ENCODE peak calls at places on chromosomes 3 and 15, in eight cellular contexts. J is spleen, Y is H9, Z is SK-N-SH, R is GM23338, C is DND-41, G is cardiac muscle cell, D is body of pancreas. V is an unnamed sample. For H3K4me1, the result is how much of the 10 kb centered on the place peaks cover.

GRCh38 chr3:193850084-193850619 is 257.1 kb downstream of the OPA1 start:
- DNase-seq in J (no peak), Y (no peak), Z (no peak), R (no peak), C (no peak), G (no peak), D (no peak), V (no peak)

GRCh38 chr3:132083583-132084372 is 49.0 kb upstream of the CPNE4 start:
- DNase-seq in J (no peak), Y (peak), Z (no peak), R (peak), C (no peak), G (no peak), D (no peak), V (no peak)

GRCh38 chr15:71743861-71744382 is 66.4 kb upstream of the NR2E3 start:
- DNase-seq in J (no peak), Y (no peak), Z (peak), R (peak), C (peak), G (peak), D (peak), V (peak)

GRCh38 chr15:88987951-88988671 is 74.9 kb upstream of the MFGE8 start:
- DNase-seq in J (no peak), Y (peak), Z (no peak), R (peak), C (no peak), G (peak), D (no peak), V (no peak)

GRCh38 chr3:186406669-186407635 is 44.9 kb upstream of the DGKG start:
- DNase-seq in J (no peak), Y (no peak), Z (no peak), R (no peak), C (no peak), G (peak), D (peak), V (no peak)

GRCh38 chr3:133962879-133963278 is 66.8 kb downstream of the SLCO2A1 start:
- DNase-seq in J (no peak), Y (no peak), Z (no peak), R (no peak), C (no peak), G (no peak), D (no peak), V (no peak)

GRCh38 chr3:169699536-169700050 is 36.1 kb upstream of the MECOM start:
- DNase-seq in J (no peak), Y (no peak), Z (no peak), R (no peak), C (no peak), G (no peak), D (peak), V (peak)

GRCh38 chr15:74593122-74593521 is 22.5 kb upstream of the CLK3 start:
- DNase-seq in J (no peak), Y (no peak), Z (no peak), R (no peak), C (no peak), G (peak), D (no peak), V (no peak)

GRCh38 chr15:42735382-42736165 is 1.4 kb downstream of the CDAN1 start:
- DNase-seq in J (no peak), Y (no peak), Z (no peak), R (no peak), C (no peak), G (no peak), D (no peak), V (no peak)

GRCh38 chr15:89428246-89428645 is 68.1 kb downstream of the RHCG start:
- DNase-seq in J (no peak), Y (no peak), Z (no peak), R (no peak), C (no peak), G (no peak), D (no peak), V (no peak)

GRCh38 chr15:99504823-99505551 is 60.8 kb upstream of the MEF2A start:
- DNase-seq in J (peak), Y (no peak), Z (no peak), R (peak), C (no peak), G (no peak), D (no peak), V (no peak)

GRCh38 chr3:188397766-188398705 is 244.1 kb downstream of the LPP start:
- DNase-seq in J (peak), Y (no peak), Z (no peak), R (no peak), C (no peak), G (peak), D (no peak), V (no peak)

GRCh38 chr15:63157891-63158431 is 684 bp upstream of the RPS27L start:
- DNase-seq in J (no peak), Y (peak), Z (peak), R (peak), C (peak), G (peak), D (peak), V (peak)

GRCh38 chr3:148730676-148731075 is 33.0 kb downstream of the AGTR1 start:
- DNase-seq in J (no peak), Y (no peak), Z (no peak), R (peak), C (no peak), G (no peak), D (no peak), V (no peak)

GRCh38 chr3:21484323-21485154 is 266.5 kb downstream of the ZNF385D start:
- DNase-seq in J (no peak), Y (peak), Z (peak), R (peak), C (peak), G (peak), D (peak), V (peak)

GRCh38 chr3:188123170-188123920 is 30.6 kb upstream of the LPP start:
- DNase-seq in J (no peak), Y (no peak), Z (no peak), R (no peak), C (no peak), G (no peak), D (no peak), V (no peak)

GRCh38 chr3:177529716-177530335 is 332.5 kb upstream of the TBL1XR1 start:
- DNase-seq in J (no peak), Y (no peak), Z (no peak), R (no peak), C (no peak), G (no peak), D (no peak), V (no peak)
- H3K4me1 ChIP-seq in J (under half), Y (under half), Z (under half), R (under half), C (under half), G (under half), D (under half), V (under half)

DNA sequence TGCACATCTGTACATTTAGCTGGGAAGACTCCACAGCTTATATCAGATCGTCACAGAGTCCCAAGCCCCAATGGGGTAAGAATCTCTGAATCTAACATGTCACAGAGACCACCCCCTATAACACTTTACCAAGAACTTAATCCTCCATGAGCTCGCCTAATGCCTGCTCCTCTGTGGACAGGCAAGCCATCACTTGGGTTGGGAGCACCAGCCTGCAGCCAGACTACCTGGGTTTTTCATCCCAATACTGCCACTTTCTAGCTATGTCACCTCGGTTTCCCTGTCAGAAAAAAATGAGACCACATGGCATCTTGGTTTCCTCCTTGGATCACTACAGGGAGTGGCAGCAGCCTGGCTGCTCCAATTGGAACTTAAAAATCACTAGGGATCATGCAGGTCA is 277.9 kb upstream of the TLE3 start:
- DNase-seq in J (peak), Y (no peak), Z (no peak), R (no peak), C (no peak), G (no peak), D (no peak), V (no peak)
- H3K27ac ChIP-seq in J (no peak), Y (no peak), Z (peak), R (no peak), C (no peak), G (no peak), D (no peak), V (no peak)

GRCh38 chr3:152328841-152329240 is 60.1 kb downstream of the MBNL1 start:
- DNase-seq in J (no peak), Y (no peak), Z (no peak), R (no peak), C (no peak), G (no peak), D (no peak), V (no peak)
- H3K4me1 ChIP-seq in J (half or more), Y (under half), Z (under half), R (under half), C (under half), G (under half), D (under half), V (under half)

DNA sequence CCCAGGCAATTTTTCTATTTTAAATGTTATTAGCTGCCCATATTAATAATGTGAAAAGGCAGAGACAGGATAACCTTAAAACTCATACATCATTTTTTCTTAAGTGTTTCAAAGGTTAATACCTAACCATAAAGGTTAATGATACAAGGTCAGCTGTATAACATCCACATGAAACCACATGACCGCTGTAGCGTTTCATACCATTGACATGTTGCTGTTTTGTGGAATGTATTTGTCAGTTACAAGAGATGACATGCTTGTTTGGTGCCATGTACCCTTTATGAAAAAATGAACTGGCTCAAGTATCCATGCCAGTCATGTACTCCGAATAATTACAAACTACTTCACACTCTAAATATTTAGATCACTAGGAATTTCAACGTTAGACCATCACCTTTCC is 207.4 kb downstream of the FMN1 start:
- DNase-seq in J (no peak), Y (no peak), Z (no peak), R (no peak), C (no peak), G (no peak), D (no peak), V (no peak)
- H3K27ac ChIP-seq in J (no peak), Y (no peak), Z (no peak), R (no peak), C (no peak), G (no peak), D (no peak), V (no peak)

GRCh38 chr3:48474619-48475018 is 28.1 kb downstream of the ATRIP start:
- DNase-seq in J (peak), Y (peak), Z (peak), R (peak), C (no peak), G (no peak), D (no peak), V (no peak)

GRCh38 chr3:48472923-48473616 is 26.5 kb downstream of the ATRIP start:
- DNase-seq in J (peak), Y (peak), Z (peak), R (peak), C (peak), G (peak), D (peak), V (peak)

GRCh38 chr3:48470286-48470685 is 23.7 kb downstream of the ATRIP start:
- DNase-seq in J (peak), Y (no peak), Z (peak), R (no peak), C (no peak), G (no peak), D (no peak), V (peak)

GRCh38 chr3:48473617-48473952 is 27.0 kb downstream of the ATRIP start:
- DNase-seq in J (no peak), Y (no peak), Z (no peak), R (no peak), C (no peak), G (no peak), D (no peak), V (no peak)

DNA sequence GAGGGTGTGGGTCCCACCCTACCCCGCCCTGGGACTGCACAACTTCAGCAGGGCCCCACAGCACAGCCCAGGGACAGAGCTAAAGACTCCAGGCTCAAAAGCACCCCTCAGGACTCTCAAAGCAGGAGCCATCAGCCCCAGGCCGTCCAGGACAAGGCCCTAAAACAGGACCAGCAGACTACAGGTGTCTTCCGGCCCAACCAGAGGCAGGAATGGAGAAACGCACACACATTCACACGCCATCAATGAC is 26.1 kb downstream of the ATRIP start:
- DNase-seq in J (no peak), Y (no peak), Z (peak), R (peak), C (no peak), G (no peak), D (no peak), V (no peak)
- H3K4me1 ChIP-seq in J (half or more), Y (under half), Z (under half), R (under half), C (half or more), G (under half), D (half or more), V (under half)

DNA sequence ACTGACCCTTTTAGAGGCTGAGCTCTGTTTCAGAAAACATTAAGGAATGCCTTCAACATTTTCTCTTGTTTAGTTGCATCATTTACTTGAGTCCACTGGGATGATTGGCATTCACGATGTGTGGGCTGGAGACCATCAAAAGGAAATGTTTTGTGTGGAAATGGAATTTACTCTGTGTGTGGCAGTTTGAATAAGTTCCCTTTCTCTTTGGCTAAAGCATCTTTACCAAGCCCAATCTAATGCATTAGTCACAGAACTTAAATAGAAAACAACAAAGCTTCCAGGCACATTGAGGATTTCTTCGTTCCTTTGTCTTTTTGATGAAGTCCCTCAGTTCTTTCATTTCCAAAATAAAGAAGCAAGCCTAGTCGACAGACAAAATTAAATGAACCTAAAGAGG is 633.8 kb upstream of the TGFBR2 start:
- DNase-seq in J (no peak), Y (no peak), Z (no peak), R (peak), C (no peak), G (no peak), D (no peak), V (peak)
- H3K27ac ChIP-seq in J (no peak), Y (peak), Z (no peak), R (peak), C (no peak), G (no peak), D (no peak), V (peak)

GRCh38 chr3:98766924-98767323 is 3.8 kb downstream of the ST3GAL6 start:
- DNase-seq in J (no peak), Y (no peak), Z (no peak), R (no peak), C (no peak), G (no peak), D (no peak), V (no peak)
- H3K4me1 ChIP-seq in J (half or more), Y (under half), Z (under half), R (under half), C (under half), G (half or more), D (under half), V (under half)

GRCh38 chr3:48475188-48475587 is 28.7 kb downstream of the ATRIP start:
- DNase-seq in J (peak), Y (no peak), Z (no peak), R (peak), C (no peak), G (no peak), D (no peak), V (no peak)

GRCh38 chr3:48476426-48477053 is 27.4 kb downstream of the SHISA5 start:
- DNase-seq in J (peak), Y (no peak), Z (peak), R (no peak), C (no peak), G (no peak), D (no peak), V (no peak)

GRCh38 chr3:48477959-48478480 is 26.0 kb downstream of the SHISA5 start:
- DNase-seq in J (no peak), Y (no peak), Z (no peak), R (no peak), C (no peak), G (no peak), D (no peak), V (peak)

GRCh38 chr3:48478631-48479555 is 25.1 kb downstream of the SHISA5 start:
- DNase-seq in J (peak), Y (no peak), Z (no peak), R (no peak), C (peak), G (no peak), D (no peak), V (no peak)
- H3K27ac ChIP-seq in J (peak), Y (no peak), Z (no peak), R (no peak), C (peak), G (no peak), D (no peak), V (no peak)

DNA sequence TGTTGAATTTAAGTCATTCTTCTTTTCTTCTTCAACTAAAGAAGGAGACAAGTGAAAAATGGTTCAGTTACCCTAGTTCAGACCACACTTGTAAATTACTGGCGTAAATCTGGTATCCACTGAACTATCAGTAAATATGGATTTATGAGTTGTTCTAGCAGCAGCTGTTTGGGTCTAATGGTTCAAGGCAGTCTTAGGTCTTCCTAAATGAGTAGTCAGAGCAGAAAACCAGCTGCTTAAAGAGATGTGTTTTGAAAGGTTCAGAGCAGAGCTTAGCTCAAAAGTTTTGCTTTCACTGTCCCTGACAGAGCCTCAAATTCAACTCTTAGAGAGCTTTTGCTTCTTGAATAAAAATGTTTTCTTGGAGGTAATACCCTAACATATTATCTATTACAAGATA is 5.5 kb downstream of the VGLL3 start:
- DNase-seq in J (no peak), Y (no peak), Z (no peak), R (no peak), C (no peak), G (no peak), D (no peak), V (no peak)
- H3K4me1 ChIP-seq in J (under half), Y (under half), Z (under half), R (under half), C (under half), G (under half), D (under half), V (half or more)

V was measured in SJCRH30.